ENCODE peak calls at places on chromosomes 11 and 22, in seven cellular contexts. O, L, V, C, X, Q and I are unnamed samples.
A peak's percentile ranks its signal among the peaks of the same experiment; 100 is the strongest.

GRCh38 chr11:60880635-60881282 is 13.4 kb downstream of the ZP1 start:
- DNase-seq in X (no peak), L (no peak), V (no peak), O (no peak), C (no peak), Q (no peak), I (no peak)

GRCh38 chr11:106179048-106179447 is 101.6 kb downstream of the AASDHPPT start:
- DNase-seq in V (no peak), C (no peak), L (no peak), O (no peak), X (no peak), Q (no peak), I (no peak)

GRCh38 chr22:49146511-49146910 is 681.2 kb downstream of the BRD1 start:
- DNase-seq in O (no peak), X (no peak), L (no peak), V (no peak), Q (no peak), C (no peak), I (no peak)

GRCh38 chr11:36033082-36033751 is 89.4 kb downstream of the LDLRAD3 start:
- DNase-seq in C (no peak), X (no peak), L (peak; percentile 34), O (no peak), V (no peak), Q (no peak), I (no peak)

GRCh38 chr11:68714047-68714856 is 29.9 kb downstream of the GAL start:
- DNase-seq in V (no peak), Q (no peak), C (no peak), X (no peak), O (no peak), L (no peak), I (peak; percentile 5)

GRCh38 chr11:80620867-80621266 is 1180.0 kb upstream of the TENM4 start:
- DNase-seq in X (no peak), L (no peak), Q (no peak), O (no peak), C (no peak), V (no peak), I (no peak)

GRCh38 chr11:45210846-45211245 is 64.4 kb downstream of the PRDM11 start:
- DNase-seq in L (no peak), V (no peak), X (no peak), Q (no peak), C (no peak), O (no peak), I (no peak)

GRCh38 chr11:8056810-8057463 is 24.1 kb upstream of the TUB start:
- DNase-seq in L (peak; percentile 93), C (no peak), Q (no peak), X (peak; percentile 94), V (no peak), O (no peak), I (peak; percentile 4)

GRCh38 chr11:102319544-102319943 is 2.3 kb downstream of the BIRC3 start:
- DNase-seq in V (no peak), X (no peak), Q (no peak), O (no peak), C (no peak), L (no peak), I (no peak)

GRCh38 chr11:65065898-65066297 is 7.5 kb upstream of the NAALADL1 start:
- DNase-seq in C (no peak), V (no peak), L (no peak), Q (no peak), X (no peak), O (no peak), I (no peak)

GRCh38 chr11:30468881-30469280 is 117.3 kb downstream of the MPPED2 start:
- DNase-seq in Q (no peak), L (no peak), X (no peak), C (no peak), V (no peak), O (no peak), I (no peak)

GRCh38 chr11:41461057-41461681 is 1.7 kb upstream of the LRRC4C start:
- DNase-seq in O (no peak), Q (no peak), C (no peak), X (peak; percentile 9), L (peak; percentile 11), V (no peak), I (no peak)

GRCh38 chr11:79179087-79179486 is 261.7 kb downstream of the TENM4 start:
- DNase-seq in V (no peak), O (no peak), Q (no peak), L (no peak), C (no peak), X (no peak), I (no peak)

GRCh38 chr22:25086902-25087282 is 112.8 kb upstream of the CRYBB3 start:
- DNase-seq in L (no peak), C (no peak), O (no peak), X (no peak), V (no peak), Q (no peak), I (no peak)

GRCh38 chr22:41932353-41932752 is 5.7 kb upstream of the TNFRSF13C start:
- DNase-seq in O (no peak), Q (no peak), V (no peak), L (no peak), C (no peak), X (no peak), I (no peak)

GRCh38 chr11:47187723-47188122 is 1.5 kb upstream of the PACSIN3 start:
- DNase-seq in L (no peak), C (no peak), X (no peak), O (no peak), V (no peak), Q (no peak), I (no peak)

GRCh38 chr22:40193429-40194421 is 16.0 kb downstream of the TNRC6B start:
- DNase-seq in V (no peak), O (no peak), C (no peak), L (peak; percentile 69), X (peak; percentile 33), Q (no peak), I (no peak)

GRCh38 chr11:119996556-119996955 is 141.4 kb downstream of the TRIM29 start:
- DNase-seq in Q (no peak), O (no peak), V (no peak), L (no peak), X (no peak), C (no peak), I (no peak)

GRCh38 chr11:68261006-68261405 is 10.8 kb downstream of the C11orf24 start:
- DNase-seq in C (no peak), X (no peak), Q (no peak), L (no peak), O (no peak), V (no peak), I (no peak)

GRCh38 chr22:28822930-28823481 is 22.6 kb upstream of the XBP1 start:
- DNase-seq in V (peak; percentile 37), X (no peak), Q (no peak), C (no peak), L (no peak), O (no peak), I (no peak)

GRCh38 chr22:30837531-30837930 is 131.0 kb downstream of the MORC2 start:
- DNase-seq in X (no peak), Q (no peak), O (no peak), L (no peak), C (no peak), V (no peak), I (no peak)

GRCh38 chr11:113373306-113373705 is 14.3 kb upstream of the ANKK1 start:
- DNase-seq in V (no peak), L (peak; percentile 29), X (peak; percentile 17), C (no peak), Q (no peak), O (no peak), I (no peak)

DNA sequence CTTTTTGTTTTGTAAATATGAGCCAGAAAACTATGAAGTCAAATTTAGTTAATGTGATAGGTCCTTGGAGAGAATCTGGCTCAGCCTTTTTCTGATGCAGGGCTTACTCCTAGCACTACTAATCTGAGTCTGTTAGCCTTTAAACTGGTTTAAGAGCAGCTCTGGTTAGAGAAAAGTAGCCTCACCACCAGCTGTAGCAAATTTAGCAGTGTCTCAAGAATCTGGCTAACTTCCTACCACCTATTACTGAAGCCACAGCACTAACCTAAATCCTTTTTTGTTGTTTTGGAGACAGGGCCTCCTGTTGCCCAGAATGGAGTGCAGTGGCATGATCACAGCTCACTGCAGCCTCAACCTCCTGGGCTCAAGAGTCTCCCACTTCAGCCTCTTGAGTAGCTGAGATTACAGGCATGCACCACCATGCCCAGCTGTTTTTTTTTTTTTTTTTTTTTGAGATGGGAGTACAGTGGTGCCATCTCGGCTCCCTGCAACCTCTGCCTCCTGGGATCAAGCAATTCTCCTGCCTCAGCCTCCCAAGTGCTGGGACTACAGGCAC is 13.9 kb downstream of the RBM4B start:
- DNase-seq in C (no peak), V (no peak), O (no peak), Q (no peak), X (no peak), L (no peak), I (no peak)
- H3K36me3 ChIP-seq in C (no peaks in the 10 kb centered on the region), V (peaks cover 95% of the 10 kb centered on the region), O (peaks cover 11% of the 10 kb centered on the region), Q (peaks cover 69% of the 10 kb centered on the region), X (peaks cover 68% of the 10 kb centered on the region), L (peaks cover 17% of the 10 kb centered on the region), I (peaks cover 1% of the 10 kb centered on the region)

GRCh38 chr11:33557201-33557600 is 143.4 kb downstream of the C11orf91 start:
- DNase-seq in Q (no peak), O (no peak), C (no peak), V (no peak), X (peak; percentile 35), L (peak; percentile 51), I (peak; percentile 53)

GRCh38 chr11:33554219-33554618 is 146.4 kb downstream of the C11orf91 start:
- DNase-seq in L (no peak), V (no peak), X (no peak), C (no peak), O (no peak), Q (no peak), I (no peak)

GRCh38 chr11:33551051-33551450 is 149.6 kb downstream of the C11orf91 start:
- DNase-seq in C (no peak), Q (no peak), O (no peak), V (no peak), X (no peak), L (no peak), I (no peak)

GRCh38 chr11:33552756-33553155 is 147.9 kb downstream of the C11orf91 start:
- DNase-seq in L (no peak), V (no peak), C (no peak), Q (no peak), X (no peak), O (no peak), I (no peak)

GRCh38 chr11:33553486-33553885 is 147.1 kb downstream of the C11orf91 start:
- DNase-seq in V (no peak), X (no peak), O (no peak), L (no peak), C (no peak), Q (no peak), I (no peak)
- H3K27me3 ChIP-seq in V (no peaks in the 10 kb centered on the region), X (no peaks in the 10 kb centered on the region), O (no peaks in the 10 kb centered on the region), L (no peaks in the 10 kb centered on the region), C (peaks cover 23% of the 10 kb centered on the region), Q (peaks cover 8% of the 10 kb centered on the region), I (no peaks in the 10 kb centered on the region)

GRCh38 chr22:26784772-26785171 is 127.4 kb downstream of the MIAT start:
- DNase-seq in Q (no peak), V (no peak), L (no peak), X (no peak), O (no peak), C (no peak), I (no peak)
- H3K36me3 ChIP-seq in Q (peaks cover 26% of the 10 kb centered on the region), V (peaks cover 4% of the 10 kb centered on the region), L (no peaks in the 10 kb centered on the region), X (peaks cover 3% of the 10 kb centered on the region), O (peaks cover 2% of the 10 kb centered on the region), C (peaks cover 5% of the 10 kb centered on the region), I (no peaks in the 10 kb centered on the region)

DNA sequence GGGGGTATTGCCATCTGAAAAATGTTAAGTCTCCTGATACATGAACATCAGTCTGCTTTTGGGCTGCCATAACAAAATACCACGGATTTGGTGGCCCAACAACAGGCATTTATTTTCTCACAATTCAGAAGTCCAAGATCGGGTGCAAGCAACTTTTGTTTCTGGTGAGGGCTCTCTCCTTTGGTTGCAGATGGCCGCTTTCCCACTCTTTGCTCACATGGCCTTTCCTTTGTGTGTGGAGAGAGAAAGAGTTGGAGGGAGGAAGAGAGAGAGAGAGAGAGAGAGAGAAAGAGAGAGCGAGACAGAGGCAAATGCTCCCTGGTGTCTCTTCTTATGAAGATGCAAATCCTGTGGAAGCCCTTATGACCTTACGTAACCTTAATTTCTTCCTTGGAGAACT is 2.5 kb upstream of the KRTAP5-2 start:
- DNase-seq in O (no peak), Q (no peak), L (no peak), C (no peak), V (no peak), X (no peak), I (no peak)
- H3K27me3 ChIP-seq in O (no peaks in the 10 kb centered on the region), Q (peaks cover 72% of the 10 kb centered on the region), L (peaks cover 13% of the 10 kb centered on the region), C (peaks cover 88% of the 10 kb centered on the region), V (peaks cover 38% of the 10 kb centered on the region), X (peaks cover 67% of the 10 kb centered on the region), I (peaks cover 22% of the 10 kb centered on the region)